ENCODE peak calls at places on chromosomes 1 and 21, in six cellular contexts. One of them, this sample, is unnamed. For H3K27me3, the result is how much of the 10 kb centered on the place peaks cover.

GRCh38 chr1:85343612-85344255 is 67.3 kb upstream of the BCL10 start:
- DNase-seq in BE2C: no peak
- DNase-seq in hepatocyte: no peak
- DNase-seq in lower lobe of right lung: no peak
- DNase-seq in IMR-90: peak
- DNase-seq in adipocyte: peak
- DNase-seq in this sample: no peak

GRCh38 chr1:202365092-202365815 is 16.8 kb downstream of the PPP1R12B start:
- DNase-seq in BE2C: no peak
- DNase-seq in hepatocyte: no peak
- DNase-seq in lower lobe of right lung: no peak
- DNase-seq in IMR-90: peak
- DNase-seq in adipocyte: peak
- DNase-seq in this sample: no peak

GRCh38 chr1:178093958-178094751 is at the start of gene RASAL2:
- DNase-seq in BE2C: peak
- DNase-seq in hepatocyte: peak
- DNase-seq in lower lobe of right lung: peak
- DNase-seq in IMR-90: peak
- DNase-seq in adipocyte: peak
- DNase-seq in this sample: peak

GRCh38 chr1:156885314-156885713 is 8.2 kb upstream of the PEAR1 start:
- DNase-seq in BE2C: no peak
- DNase-seq in hepatocyte: no peak
- DNase-seq in lower lobe of right lung: no peak
- DNase-seq in IMR-90: no peak
- DNase-seq in adipocyte: peak
- DNase-seq in this sample: no peak

GRCh38 chr1:99580451-99580850 is 65.5 kb upstream of the PALMD start:
- DNase-seq in BE2C: no peak
- DNase-seq in hepatocyte: peak
- DNase-seq in lower lobe of right lung: no peak
- DNase-seq in IMR-90: no peak
- DNase-seq in adipocyte: no peak
- DNase-seq in this sample: no peak

GRCh38 chr1:206557636-206558473 is 50.5 kb downstream of the RASSF5 start:
- DNase-seq in BE2C: no peak
- DNase-seq in hepatocyte: no peak
- DNase-seq in lower lobe of right lung: peak
- DNase-seq in IMR-90: no peak
- DNase-seq in adipocyte: no peak
- DNase-seq in this sample: no peak

GRCh38 chr1:97202981-97203380 is 481.4 kb downstream of the PTBP2 start:
- DNase-seq in BE2C: no peak
- DNase-seq in hepatocyte: no peak
- DNase-seq in lower lobe of right lung: no peak
- DNase-seq in IMR-90: no peak
- DNase-seq in adipocyte: no peak
- DNase-seq in this sample: no peak

GRCh38 chr1:17156108-17156507 is 36.9 kb upstream of the PADI2 start:
- DNase-seq in BE2C: no peak
- DNase-seq in hepatocyte: no peak
- DNase-seq in lower lobe of right lung: no peak
- DNase-seq in IMR-90: peak
- DNase-seq in adipocyte: no peak
- DNase-seq in this sample: no peak

GRCh38 chr1:197899037-197899436 is 3.4 kb upstream of the C1orf53 start:
- DNase-seq in BE2C: no peak
- DNase-seq in hepatocyte: no peak
- DNase-seq in lower lobe of right lung: no peak
- DNase-seq in IMR-90: no peak
- DNase-seq in adipocyte: no peak
- DNase-seq in this sample: no peak

GRCh38 chr1:156964431-156964830 is 44.0 kb downstream of the LRRC71 start:
- DNase-seq in BE2C: no peak
- DNase-seq in hepatocyte: no peak
- DNase-seq in lower lobe of right lung: no peak
- DNase-seq in IMR-90: peak
- DNase-seq in adipocyte: peak
- DNase-seq in this sample: no peak

GRCh38 chr1:197399691-197400521 is 131.9 kb downstream of the CRB1 start:
- DNase-seq in BE2C: peak
- DNase-seq in hepatocyte: peak
- DNase-seq in lower lobe of right lung: no peak
- DNase-seq in IMR-90: peak
- DNase-seq in adipocyte: peak
- DNase-seq in this sample: no peak

GRCh38 chr1:193629875-193630274 is 443.5 kb upstream of the B3GALT2 start:
- DNase-seq in BE2C: no peak
- DNase-seq in hepatocyte: no peak
- DNase-seq in lower lobe of right lung: no peak
- DNase-seq in IMR-90: no peak
- DNase-seq in adipocyte: peak
- DNase-seq in this sample: no peak

GRCh38 chr21:21624674-21625073 is 626.5 kb downstream of the NCAM2 start:
- DNase-seq in BE2C: no peak
- DNase-seq in hepatocyte: no peak
- DNase-seq in lower lobe of right lung: no peak
- DNase-seq in IMR-90: peak
- DNase-seq in adipocyte: peak
- DNase-seq in this sample: no peak

GRCh38 chr1:176546825-176547224 is 83.8 kb downstream of the PAPPA2 start:
- DNase-seq in BE2C: no peak
- DNase-seq in hepatocyte: no peak
- DNase-seq in lower lobe of right lung: no peak
- DNase-seq in IMR-90: no peak
- DNase-seq in adipocyte: no peak
- DNase-seq in this sample: no peak

GRCh38 chr21:25664462-25665070 is 25.5 kb downstream of the JAM2 start:
- DNase-seq in BE2C: no peak
- DNase-seq in hepatocyte: no peak
- DNase-seq in lower lobe of right lung: no peak
- DNase-seq in IMR-90: no peak
- DNase-seq in adipocyte: no peak
- DNase-seq in this sample: no peak

GRCh38 chr1:19885821-19886220 is 3.6 kb downstream of the OTUD3 start:
- DNase-seq in BE2C: no peak
- DNase-seq in hepatocyte: no peak
- DNase-seq in lower lobe of right lung: no peak
- DNase-seq in IMR-90: peak
- DNase-seq in adipocyte: no peak
- DNase-seq in this sample: no peak

GRCh38 chr1:185593271-185593670 is 140.9 kb upstream of the HMCN1 start:
- DNase-seq in BE2C: no peak
- DNase-seq in hepatocyte: no peak
- DNase-seq in lower lobe of right lung: no peak
- DNase-seq in IMR-90: no peak
- DNase-seq in adipocyte: no peak
- DNase-seq in this sample: no peak

GRCh38 chr1:32791881-32792280 is 25.3 kb downstream of the YARS1 start:
- DNase-seq in BE2C: no peak
- DNase-seq in hepatocyte: no peak
- DNase-seq in lower lobe of right lung: no peak
- DNase-seq in IMR-90: peak
- DNase-seq in adipocyte: no peak
- DNase-seq in this sample: no peak

GRCh38 chr1:218480691-218481099 is 135.6 kb downstream of the TGFB2 start:
- DNase-seq in BE2C: no peak
- DNase-seq in hepatocyte: no peak
- DNase-seq in lower lobe of right lung: no peak
- DNase-seq in IMR-90: peak
- DNase-seq in adipocyte: peak
- DNase-seq in this sample: no peak

GRCh38 chr1:25998075-25998761 is 355 bp upstream of the PAFAH2 start:
- DNase-seq in BE2C: peak
- DNase-seq in hepatocyte: peak
- DNase-seq in lower lobe of right lung: peak
- DNase-seq in IMR-90: peak
- DNase-seq in adipocyte: peak
- DNase-seq in this sample: peak

GRCh38 chr1:25996966-25997758 is 701 bp downstream of the PAFAH2 start:
- DNase-seq in BE2C: peak
- DNase-seq in hepatocyte: peak
- DNase-seq in lower lobe of right lung: no peak
- DNase-seq in IMR-90: peak
- DNase-seq in adipocyte: peak
- DNase-seq in this sample: no peak

GRCh38 chr1:26003262-26003661 is 5.4 kb upstream of the PAFAH2 start:
- DNase-seq in BE2C: no peak
- DNase-seq in hepatocyte: no peak
- DNase-seq in lower lobe of right lung: no peak
- DNase-seq in IMR-90: no peak
- DNase-seq in adipocyte: no peak
- DNase-seq in this sample: no peak

GRCh38 chr1:25997759-25998074 is at the start of gene PAFAH2:
- DNase-seq in BE2C: no peak
- DNase-seq in hepatocyte: peak
- DNase-seq in lower lobe of right lung: peak
- DNase-seq in IMR-90: no peak
- DNase-seq in adipocyte: no peak
- DNase-seq in this sample: peak

GRCh38 chr1:25999419-25999818 is 1.6 kb upstream of the PAFAH2 start:
- DNase-seq in BE2C: no peak
- DNase-seq in hepatocyte: no peak
- DNase-seq in lower lobe of right lung: no peak
- DNase-seq in IMR-90: no peak
- DNase-seq in adipocyte: no peak
- DNase-seq in this sample: no peak
- H3K27me3 ChIP-seq in BE2C: under half
- H3K27me3 ChIP-seq in hepatocyte: under half
- H3K27me3 ChIP-seq in lower lobe of right lung: under half
- H3K27me3 ChIP-seq in IMR-90: under half
- H3K27me3 ChIP-seq in adipocyte: under half
- H3K27me3 ChIP-seq in this sample: under half

GRCh38 chr1:22236900-22237299 is 94.0 kb upstream of the WNT4 start:
- DNase-seq in BE2C: no peak
- DNase-seq in hepatocyte: no peak
- DNase-seq in lower lobe of right lung: peak
- DNase-seq in IMR-90: no peak
- DNase-seq in adipocyte: no peak
- DNase-seq in this sample: peak
- H3K27me3 ChIP-seq in BE2C: under half
- H3K27me3 ChIP-seq in hepatocyte: under half
- H3K27me3 ChIP-seq in lower lobe of right lung: under half
- H3K27me3 ChIP-seq in IMR-90: half or more
- H3K27me3 ChIP-seq in adipocyte: half or more
- H3K27me3 ChIP-seq in this sample: under half

GRCh38 chr1:3697810-3698209 is 45.5 kb downstream of the TP73 start:
- DNase-seq in BE2C: no peak
- DNase-seq in hepatocyte: no peak
- DNase-seq in lower lobe of right lung: no peak
- DNase-seq in IMR-90: no peak
- DNase-seq in adipocyte: no peak
- DNase-seq in this sample: no peak

GRCh38 chr1:3696689-3697088 is 44.4 kb downstream of the TP73 start:
- DNase-seq in BE2C: no peak
- DNase-seq in hepatocyte: no peak
- DNase-seq in lower lobe of right lung: no peak
- DNase-seq in IMR-90: no peak
- DNase-seq in adipocyte: no peak
- DNase-seq in this sample: no peak

GRCh38 chr1:3693321-3693720 is 41.0 kb downstream of the TP73 start:
- DNase-seq in BE2C: no peak
- DNase-seq in hepatocyte: no peak
- DNase-seq in lower lobe of right lung: no peak
- DNase-seq in IMR-90: no peak
- DNase-seq in adipocyte: no peak
- DNase-seq in this sample: no peak

GRCh38 chr1:3697104-3697503 is 44.8 kb downstream of the TP73 start:
- DNase-seq in BE2C: no peak
- DNase-seq in hepatocyte: no peak
- DNase-seq in lower lobe of right lung: no peak
- DNase-seq in IMR-90: no peak
- DNase-seq in adipocyte: no peak
- DNase-seq in this sample: no peak

DNA sequence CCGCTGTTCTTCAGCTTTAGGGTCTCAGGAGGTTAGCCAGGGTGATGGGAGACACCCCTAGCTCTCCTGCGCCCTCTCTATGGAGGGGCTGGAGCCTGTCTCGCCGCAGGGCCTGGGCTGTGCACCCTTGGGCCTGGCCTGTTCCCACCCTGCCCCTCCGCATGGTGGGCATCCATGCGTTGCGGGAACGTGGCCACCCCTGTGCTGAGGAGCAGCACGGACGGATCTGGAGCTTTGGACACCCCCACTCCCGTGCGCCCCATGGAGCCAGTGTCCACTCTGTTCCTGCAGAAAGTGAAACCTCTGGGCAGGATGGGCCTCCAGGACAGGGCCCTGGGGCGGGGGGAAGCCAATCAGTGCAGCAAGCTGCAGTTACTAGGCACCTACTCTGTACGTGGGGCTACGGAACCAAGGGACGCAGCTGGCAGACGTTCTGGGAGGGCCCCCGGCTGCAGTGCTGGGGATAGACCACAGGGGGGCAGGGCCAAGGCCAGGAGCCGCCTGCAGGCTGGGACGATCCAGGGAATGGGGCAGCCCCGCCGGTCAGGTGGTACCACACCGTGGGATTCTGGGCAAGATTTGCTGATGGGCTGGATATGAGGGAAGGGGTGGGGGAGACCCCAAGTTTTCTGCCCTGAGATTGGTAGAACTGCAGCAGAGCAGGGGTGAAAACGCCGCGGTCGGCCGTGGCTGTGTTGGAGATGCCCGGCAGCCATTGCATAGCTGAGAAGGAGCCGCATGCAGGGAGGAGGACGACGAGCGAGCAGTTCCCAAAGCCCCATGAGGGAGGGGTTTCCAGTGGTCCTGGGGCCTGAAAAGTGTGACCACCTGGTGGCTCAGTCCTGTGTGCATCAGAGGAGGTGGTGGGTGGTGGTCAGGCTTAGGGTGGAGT is 43.3 kb downstream of the TP73 start:
- DNase-seq in BE2C: peak
- DNase-seq in hepatocyte: peak
- DNase-seq in lower lobe of right lung: peak
- DNase-seq in IMR-90: peak
- DNase-seq in adipocyte: peak
- DNase-seq in this sample: no peak
- H3K27me3 ChIP-seq in BE2C: under half
- H3K27me3 ChIP-seq in hepatocyte: under half
- H3K27me3 ChIP-seq in lower lobe of right lung: under half
- H3K27me3 ChIP-seq in IMR-90: under half
- H3K27me3 ChIP-seq in adipocyte: half or more
- H3K27me3 ChIP-seq in this sample: under half

GRCh38 chr1:24890861-24891260 is 39.2 kb downstream of the RUNX3 start:
- DNase-seq in BE2C: no peak
- DNase-seq in hepatocyte: no peak
- DNase-seq in lower lobe of right lung: no peak
- DNase-seq in IMR-90: no peak
- DNase-seq in adipocyte: no peak
- DNase-seq in this sample: peak

GRCh38 chr1:24894002-24894401 is 36.1 kb downstream of the RUNX3 start:
- DNase-seq in BE2C: no peak
- DNase-seq in hepatocyte: no peak
- DNase-seq in lower lobe of right lung: no peak
- DNase-seq in IMR-90: no peak
- DNase-seq in adipocyte: no peak
- DNase-seq in this sample: no peak

GRCh38 chr1:24895511-24895910 is 34.6 kb downstream of the RUNX3 start:
- DNase-seq in BE2C: no peak
- DNase-seq in hepatocyte: no peak
- DNase-seq in lower lobe of right lung: no peak
- DNase-seq in IMR-90: no peak
- DNase-seq in adipocyte: no peak
- DNase-seq in this sample: no peak

GRCh38 chr1:24893431-24893830 is 36.6 kb downstream of the RUNX3 start:
- DNase-seq in BE2C: no peak
- DNase-seq in hepatocyte: peak
- DNase-seq in lower lobe of right lung: peak
- DNase-seq in IMR-90: no peak
- DNase-seq in adipocyte: no peak
- DNase-seq in this sample: peak

GRCh38 chr1:24892188-24893153 is 37.6 kb downstream of the RUNX3 start:
- DNase-seq in BE2C: no peak
- DNase-seq in hepatocyte: no peak
- DNase-seq in lower lobe of right lung: no peak
- DNase-seq in IMR-90: no peak
- DNase-seq in adipocyte: no peak
- DNase-seq in this sample: no peak
- H3K27me3 ChIP-seq in BE2C: under half
- H3K27me3 ChIP-seq in hepatocyte: under half
- H3K27me3 ChIP-seq in lower lobe of right lung: under half
- H3K27me3 ChIP-seq in IMR-90: under half
- H3K27me3 ChIP-seq in adipocyte: under half
- H3K27me3 ChIP-seq in this sample: under half

This sample was measured in right lobe of liver.